ENCODE peak calls at places on chromosomes 13 and 19, in eight cellular contexts. One of them, this sample, is unnamed.

GRCh38 chr19:12836529-12836863 is 1.8 kb upstream of the MAST1 start:
- DNase-seq in nephron progenitor cell: no peak
- DNase-seq in brain microvascular endothelial cell: no peak
- DNase-seq in astrocyte of the spinal cord: no peak
- DNase-seq in hepatocyte: no peak
- DNase-seq in kidney epithelial cell: no peak
- DNase-seq in AG09319: no peak
- DNase-seq in MCF 10A: no peak
- DNase-seq in this sample: no peak

GRCh38 chr13:41188584-41188983 is 5.8 kb downstream of the KBTBD7 start:
- DNase-seq in kidney epithelial cell: no peak
- DNase-seq in nephron progenitor cell: no peak
- DNase-seq in astrocyte of the spinal cord: peak
- DNase-seq in brain microvascular endothelial cell: no peak
- DNase-seq in MCF 10A: peak
- DNase-seq in AG09319: no peak
- DNase-seq in hepatocyte: no peak
- DNase-seq in this sample: no peak

GRCh38 chr13:67125681-67126080 is 104.5 kb downstream of the PCDH9 start:
- DNase-seq in kidney epithelial cell: no peak
- DNase-seq in brain microvascular endothelial cell: no peak
- DNase-seq in astrocyte of the spinal cord: no peak
- DNase-seq in hepatocyte: no peak
- DNase-seq in nephron progenitor cell: no peak
- DNase-seq in AG09319: no peak
- DNase-seq in MCF 10A: no peak
- DNase-seq in this sample: no peak

GRCh38 chr13:35630551-35631275 is 154.2 kb upstream of the MAB21L1 start:
- DNase-seq in MCF 10A: peak
- DNase-seq in AG09319: peak
- DNase-seq in brain microvascular endothelial cell: peak
- DNase-seq in nephron progenitor cell: peak
- DNase-seq in astrocyte of the spinal cord: peak
- DNase-seq in kidney epithelial cell: peak
- DNase-seq in hepatocyte: peak
- DNase-seq in this sample: peak

GRCh38 chr13:85724554-85725432 is 74.4 kb downstream of the SLITRK6 start:
- DNase-seq in hepatocyte: no peak
- DNase-seq in AG09319: no peak
- DNase-seq in brain microvascular endothelial cell: no peak
- DNase-seq in nephron progenitor cell: no peak
- DNase-seq in MCF 10A: no peak
- DNase-seq in kidney epithelial cell: no peak
- DNase-seq in astrocyte of the spinal cord: no peak
- DNase-seq in this sample: no peak

GRCh38 chr19:18274776-18275356 is 614 bp upstream of the IQCN start:
- DNase-seq in hepatocyte: peak
- DNase-seq in brain microvascular endothelial cell: peak
- DNase-seq in MCF 10A: peak
- DNase-seq in AG09319: peak
- DNase-seq in astrocyte of the spinal cord: peak
- DNase-seq in nephron progenitor cell: no peak
- DNase-seq in kidney epithelial cell: no peak
- DNase-seq in this sample: peak

GRCh38 chr19:42424345-42424707 is 2.9 kb downstream of the LIPE start:
- DNase-seq in astrocyte of the spinal cord: no peak
- DNase-seq in hepatocyte: no peak
- DNase-seq in brain microvascular endothelial cell: no peak
- DNase-seq in nephron progenitor cell: no peak
- DNase-seq in MCF 10A: no peak
- DNase-seq in kidney epithelial cell: no peak
- DNase-seq in AG09319: no peak
- DNase-seq in this sample: no peak

GRCh38 chr19:39001016-39001415 is 25.5 kb upstream of the FBXO17 start:
- DNase-seq in brain microvascular endothelial cell: no peak
- DNase-seq in AG09319: no peak
- DNase-seq in kidney epithelial cell: no peak
- DNase-seq in MCF 10A: no peak
- DNase-seq in hepatocyte: no peak
- DNase-seq in nephron progenitor cell: no peak
- DNase-seq in astrocyte of the spinal cord: no peak
- DNase-seq in this sample: peak

GRCh38 chr13:113848020-113848419 is 15.9 kb downstream of the GAS6 start:
- DNase-seq in kidney epithelial cell: no peak
- DNase-seq in astrocyte of the spinal cord: no peak
- DNase-seq in MCF 10A: no peak
- DNase-seq in brain microvascular endothelial cell: no peak
- DNase-seq in hepatocyte: no peak
- DNase-seq in nephron progenitor cell: no peak
- DNase-seq in AG09319: no peak
- DNase-seq in this sample: no peak

DNA sequence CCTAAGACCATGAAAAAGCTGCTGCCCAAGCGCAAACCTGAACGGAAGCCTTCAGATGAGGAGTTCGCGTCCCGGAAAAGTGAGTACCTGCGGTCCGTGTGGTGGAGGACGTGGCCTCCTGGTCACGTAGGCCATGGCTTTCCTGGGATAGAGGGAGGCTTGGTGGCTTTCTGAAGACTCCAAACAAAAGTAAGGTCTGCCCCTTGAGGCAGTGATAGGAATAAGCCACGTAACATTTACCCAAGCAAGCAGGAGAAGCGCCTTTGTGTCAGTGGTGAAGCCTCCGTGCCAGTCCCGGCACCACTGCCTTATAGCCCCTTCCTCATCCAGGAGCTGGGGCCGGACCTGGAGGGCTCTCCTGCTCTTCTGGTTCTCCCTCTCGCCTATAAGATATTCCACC is 34.3 kb upstream of the TEX29 start:
- DNase-seq in hepatocyte: no peak
- DNase-seq in AG09319: no peak
- DNase-seq in nephron progenitor cell: no peak
- DNase-seq in brain microvascular endothelial cell: no peak
- DNase-seq in astrocyte of the spinal cord: no peak
- DNase-seq in kidney epithelial cell: no peak
- DNase-seq in MCF 10A: no peak
- DNase-seq in this sample: no peak
- TF ChIP-seq CTCF in hepatocyte: no peak
- TF ChIP-seq CTCF in AG09319: no peak
- TF ChIP-seq CTCF in nephron progenitor cell: no peak
- TF ChIP-seq CTCF in brain microvascular endothelial cell: peak
- TF ChIP-seq CTCF in astrocyte of the spinal cord: no peak
- TF ChIP-seq CTCF in kidney epithelial cell: peak
- TF ChIP-seq CTCF in MCF 10A: no peak
- TF ChIP-seq CTCF in this sample: peak

GRCh38 chr13:52652170-52652979 is at the start of gene SUGT1:
- DNase-seq in hepatocyte: peak
- DNase-seq in brain microvascular endothelial cell: peak
- DNase-seq in astrocyte of the spinal cord: peak
- DNase-seq in nephron progenitor cell: peak
- DNase-seq in MCF 10A: peak
- DNase-seq in kidney epithelial cell: peak
- DNase-seq in AG09319: peak
- DNase-seq in this sample: peak

GRCh38 chr13:52650731-52651130 is 1.9 kb upstream of the SUGT1 start:
- DNase-seq in MCF 10A: no peak
- DNase-seq in astrocyte of the spinal cord: no peak
- DNase-seq in kidney epithelial cell: no peak
- DNase-seq in brain microvascular endothelial cell: no peak
- DNase-seq in hepatocyte: no peak
- DNase-seq in nephron progenitor cell: no peak
- DNase-seq in AG09319: no peak
- DNase-seq in this sample: no peak

GRCh38 chr13:52646967-52647366 is 4.7 kb downstream of the HNRNPA1L2 start:
- DNase-seq in kidney epithelial cell: no peak
- DNase-seq in MCF 10A: no peak
- DNase-seq in nephron progenitor cell: no peak
- DNase-seq in brain microvascular endothelial cell: no peak
- DNase-seq in hepatocyte: no peak
- DNase-seq in AG09319: no peak
- DNase-seq in astrocyte of the spinal cord: no peak
- DNase-seq in this sample: no peak

GRCh38 chr13:52651880-52652169 is 811 bp upstream of the SUGT1 start:
- DNase-seq in AG09319: no peak
- DNase-seq in nephron progenitor cell: no peak
- DNase-seq in hepatocyte: no peak
- DNase-seq in kidney epithelial cell: no peak
- DNase-seq in brain microvascular endothelial cell: no peak
- DNase-seq in MCF 10A: no peak
- DNase-seq in astrocyte of the spinal cord: no peak
- DNase-seq in this sample: no peak

DNA sequence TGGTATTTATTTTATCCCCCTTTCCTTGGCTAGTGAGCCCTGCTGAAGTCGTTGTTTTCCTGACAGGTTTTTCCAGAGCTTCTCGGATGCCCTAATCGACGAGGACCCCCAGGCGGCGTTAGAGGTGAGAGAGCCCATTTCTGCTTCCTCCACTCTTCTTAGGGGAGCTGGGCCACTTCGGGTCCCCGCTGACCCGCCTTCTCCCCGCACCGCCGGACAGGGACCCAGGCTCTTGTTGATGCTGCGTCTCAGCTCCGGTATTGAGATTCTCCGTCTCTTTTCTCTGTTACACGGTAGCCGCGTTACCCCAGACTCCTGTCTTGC is 306 bp downstream of the SUGT1 start:
- DNase-seq in astrocyte of the spinal cord: no peak
- DNase-seq in MCF 10A: no peak
- DNase-seq in brain microvascular endothelial cell: no peak
- DNase-seq in kidney epithelial cell: no peak
- DNase-seq in nephron progenitor cell: peak
- DNase-seq in AG09319: no peak
- DNase-seq in hepatocyte: no peak
- DNase-seq in this sample: no peak
- TF ChIP-seq CTCF in astrocyte of the spinal cord: no peak
- TF ChIP-seq CTCF in MCF 10A: peak
- TF ChIP-seq CTCF in brain microvascular endothelial cell: no peak
- TF ChIP-seq CTCF in kidney epithelial cell: no peak
- TF ChIP-seq CTCF in nephron progenitor cell: no peak
- TF ChIP-seq CTCF in AG09319: no peak
- TF ChIP-seq CTCF in hepatocyte: no peak
- TF ChIP-seq CTCF in this sample: no peak

DNA sequence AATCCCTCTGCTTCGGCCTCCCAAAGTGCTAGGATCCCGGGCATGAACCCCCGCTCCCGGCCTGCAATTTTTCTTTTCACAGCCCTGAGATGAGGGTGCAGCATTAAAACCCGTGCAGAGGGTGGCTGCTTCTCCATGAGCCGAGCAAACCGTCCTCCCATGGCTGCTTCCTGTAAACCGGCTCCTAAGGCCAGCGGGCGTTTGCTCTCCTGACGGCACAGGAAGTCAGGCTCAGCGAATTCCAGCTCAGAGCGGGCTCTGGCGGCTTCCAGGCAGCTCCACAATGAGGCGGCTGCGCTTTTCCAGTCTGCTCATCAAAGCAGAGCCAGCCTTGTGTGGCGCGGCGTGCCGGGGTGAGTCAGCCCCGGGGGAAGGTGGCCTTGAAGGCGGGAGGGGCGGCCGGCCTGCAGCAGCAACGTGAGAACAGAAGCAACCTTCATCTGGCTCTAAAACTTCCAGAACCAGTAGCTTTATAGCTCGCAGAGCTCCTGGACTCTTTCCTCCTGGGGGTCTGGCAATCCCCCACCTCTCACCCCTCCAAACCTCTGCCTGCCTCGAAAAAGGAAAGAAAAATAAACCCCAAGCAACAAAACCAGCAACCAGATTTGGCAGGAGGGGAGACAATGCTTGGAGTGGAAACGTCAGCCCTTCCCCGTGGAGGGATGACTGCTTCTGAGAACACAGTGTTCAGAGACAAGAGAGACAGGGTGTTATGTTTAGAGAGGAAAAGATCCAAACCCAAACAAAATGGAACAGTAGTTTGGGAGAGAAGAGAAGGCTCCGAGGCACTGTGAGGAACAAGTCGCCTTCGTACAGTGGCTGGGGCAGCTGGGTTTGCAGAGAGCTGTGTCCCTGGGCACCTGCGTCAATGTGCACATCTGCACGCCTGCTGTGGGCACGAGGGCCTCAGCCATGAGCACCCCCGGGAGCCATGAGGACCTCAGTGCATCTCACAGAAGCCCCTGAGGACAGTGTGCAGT is 67.8 kb downstream of the GADD45B start:
- DNase-seq in astrocyte of the spinal cord: peak
- DNase-seq in nephron progenitor cell: peak
- DNase-seq in hepatocyte: peak
- DNase-seq in kidney epithelial cell: peak
- DNase-seq in MCF 10A: peak
- DNase-seq in brain microvascular endothelial cell: peak
- DNase-seq in AG09319: peak
- DNase-seq in this sample: peak
- TF ChIP-seq CTCF in astrocyte of the spinal cord: peak
- TF ChIP-seq CTCF in nephron progenitor cell: no peak
- TF ChIP-seq CTCF in hepatocyte: peak
- TF ChIP-seq CTCF in kidney epithelial cell: peak
- TF ChIP-seq CTCF in MCF 10A: peak
- TF ChIP-seq CTCF in brain microvascular endothelial cell: peak
- TF ChIP-seq CTCF in AG09319: peak
- TF ChIP-seq CTCF in this sample: peak

GRCh38 chr13:75704942-75705320 is 68.8 kb downstream of the LMO7 start:
- DNase-seq in nephron progenitor cell: no peak
- DNase-seq in AG09319: no peak
- DNase-seq in brain microvascular endothelial cell: no peak
- DNase-seq in kidney epithelial cell: no peak
- DNase-seq in MCF 10A: peak
- DNase-seq in hepatocyte: no peak
- DNase-seq in astrocyte of the spinal cord: no peak
- DNase-seq in this sample: no peak
- TF ChIP-seq CTCF in nephron progenitor cell: no peak
- TF ChIP-seq CTCF in AG09319: no peak
- TF ChIP-seq CTCF in brain microvascular endothelial cell: no peak
- TF ChIP-seq CTCF in kidney epithelial cell: no peak
- TF ChIP-seq CTCF in MCF 10A: peak
- TF ChIP-seq CTCF in hepatocyte: no peak
- TF ChIP-seq CTCF in astrocyte of the spinal cord: no peak
- TF ChIP-seq CTCF in this sample: no peak

GRCh38 chr13:98346904-98347636 is 170.0 kb upstream of the RNF113B start:
- DNase-seq in brain microvascular endothelial cell: no peak
- DNase-seq in astrocyte of the spinal cord: no peak
- DNase-seq in MCF 10A: no peak
- DNase-seq in nephron progenitor cell: no peak
- DNase-seq in kidney epithelial cell: no peak
- DNase-seq in hepatocyte: no peak
- DNase-seq in AG09319: no peak
- DNase-seq in this sample: no peak

GRCh38 chr13:98344392-98344791 is 167.3 kb upstream of the RNF113B start:
- DNase-seq in brain microvascular endothelial cell: no peak
- DNase-seq in astrocyte of the spinal cord: no peak
- DNase-seq in kidney epithelial cell: no peak
- DNase-seq in nephron progenitor cell: no peak
- DNase-seq in MCF 10A: no peak
- DNase-seq in AG09319: no peak
- DNase-seq in hepatocyte: no peak
- DNase-seq in this sample: no peak

GRCh38 chr13:98343461-98343860 is 166.4 kb upstream of the RNF113B start:
- DNase-seq in astrocyte of the spinal cord: no peak
- DNase-seq in AG09319: no peak
- DNase-seq in kidney epithelial cell: no peak
- DNase-seq in nephron progenitor cell: no peak
- DNase-seq in hepatocyte: no peak
- DNase-seq in MCF 10A: no peak
- DNase-seq in brain microvascular endothelial cell: no peak
- DNase-seq in this sample: no peak

GRCh38 chr13:98348476-98348875 is 171.4 kb upstream of the RNF113B start:
- DNase-seq in kidney epithelial cell: no peak
- DNase-seq in brain microvascular endothelial cell: no peak
- DNase-seq in nephron progenitor cell: no peak
- DNase-seq in astrocyte of the spinal cord: no peak
- DNase-seq in AG09319: no peak
- DNase-seq in hepatocyte: no peak
- DNase-seq in MCF 10A: no peak
- DNase-seq in this sample: no peak

GRCh38 chr13:98345103-98345899 is 168.2 kb upstream of the RNF113B start:
- DNase-seq in brain microvascular endothelial cell: no peak
- DNase-seq in kidney epithelial cell: no peak
- DNase-seq in nephron progenitor cell: no peak
- DNase-seq in hepatocyte: no peak
- DNase-seq in AG09319: no peak
- DNase-seq in MCF 10A: no peak
- DNase-seq in astrocyte of the spinal cord: no peak
- DNase-seq in this sample: no peak
- TF ChIP-seq CTCF in brain microvascular endothelial cell: peak
- TF ChIP-seq CTCF in kidney epithelial cell: no peak
- TF ChIP-seq CTCF in nephron progenitor cell: no peak
- TF ChIP-seq CTCF in hepatocyte: no peak
- TF ChIP-seq CTCF in AG09319: no peak
- TF ChIP-seq CTCF in MCF 10A: no peak
- TF ChIP-seq CTCF in astrocyte of the spinal cord: no peak
- TF ChIP-seq CTCF in this sample: peak

This sample was measured in WERI-Rb-1.